ENCODE peak calls at places on chromosome 16, in five cellular contexts. One of them, this sample, is unnamed.

GRCh38 chr16:69618307-69618706 is 52.5 kb downstream of the NFAT5 start:
- DNase-seq in NCI-H2227 treated with DMSO at 0.1 percent for 48 hours: no peak
- DNase-seq in progenitor cell of endocrine pancreas: no peak
- DNase-seq in T-helper 1 cell: no peak
- DNase-seq in hippocampal formation: no peak
- DNase-seq in this sample: no peak

GRCh38 chr16:81629032-81629802 is 149.9 kb upstream of the PLCG2 start:
- DNase-seq in NCI-H2227 treated with DMSO at 0.1 percent for 48 hours: no peak
- DNase-seq in progenitor cell of endocrine pancreas: no peak
- DNase-seq in T-helper 1 cell: no peak
- DNase-seq in hippocampal formation: no peak
- DNase-seq in this sample: no peak

GRCh38 chr16:23148513-23149266 is 562 bp downstream of the USP31 start:
- DNase-seq in NCI-H2227 treated with DMSO at 0.1 percent for 48 hours: peak; percentile 57
- DNase-seq in progenitor cell of endocrine pancreas: peak; percentile 10
- DNase-seq in T-helper 1 cell: peak; percentile 57
- DNase-seq in hippocampal formation: no peak
- DNase-seq in this sample: peak; percentile 41

GRCh38 chr16:12497558-12497957 is 306.1 kb downstream of the CPPED1 start:
- DNase-seq in NCI-H2227 treated with DMSO at 0.1 percent for 48 hours: no peak
- DNase-seq in progenitor cell of endocrine pancreas: no peak
- DNase-seq in T-helper 1 cell: no peak
- DNase-seq in hippocampal formation: peak; percentile 39
- DNase-seq in this sample: no peak

GRCh38 chr16:24890746-24891145 is 45.0 kb downstream of the SLC5A11 start:
- DNase-seq in NCI-H2227 treated with DMSO at 0.1 percent for 48 hours: no peak
- DNase-seq in progenitor cell of endocrine pancreas: no peak
- DNase-seq in T-helper 1 cell: no peak
- DNase-seq in hippocampal formation: no peak
- DNase-seq in this sample: no peak

GRCh38 chr16:65698943-65699342 is 577.1 kb upstream of the CDH11 start:
- DNase-seq in NCI-H2227 treated with DMSO at 0.1 percent for 48 hours: no peak
- DNase-seq in progenitor cell of endocrine pancreas: no peak
- DNase-seq in T-helper 1 cell: no peak
- DNase-seq in hippocampal formation: no peak
- DNase-seq in this sample: no peak

GRCh38 chr16:51159296-51159695 is 8.2 kb upstream of the SALL1 start:
- DNase-seq in NCI-H2227 treated with DMSO at 0.1 percent for 48 hours: no peak
- DNase-seq in progenitor cell of endocrine pancreas: no peak
- DNase-seq in T-helper 1 cell: no peak
- DNase-seq in hippocampal formation: no peak
- DNase-seq in this sample: no peak

GRCh38 chr16:51161440-51162195 is 10.5 kb upstream of the SALL1 start:
- DNase-seq in NCI-H2227 treated with DMSO at 0.1 percent for 48 hours: no peak
- DNase-seq in progenitor cell of endocrine pancreas: no peak
- DNase-seq in T-helper 1 cell: no peak
- DNase-seq in hippocampal formation: no peak
- DNase-seq in this sample: no peak

GRCh38 chr16:57000271-57001025 is 11.1 kb downstream of the NLRC5 start:
- DNase-seq in NCI-H2227 treated with DMSO at 0.1 percent for 48 hours: no peak
- DNase-seq in progenitor cell of endocrine pancreas: no peak
- DNase-seq in T-helper 1 cell: no peak
- DNase-seq in hippocampal formation: no peak
- DNase-seq in this sample: no peak

GRCh38 chr16:70601576-70602575 is 44.5 kb upstream of the IL34 start:
- DNase-seq in NCI-H2227 treated with DMSO at 0.1 percent for 48 hours: no peak
- DNase-seq in progenitor cell of endocrine pancreas: no peak
- DNase-seq in T-helper 1 cell: no peak
- DNase-seq in hippocampal formation: no peak
- DNase-seq in this sample: no peak

GRCh38 chr16:86455609-86456008 is 54.7 kb upstream of the FOXF1 start:
- DNase-seq in NCI-H2227 treated with DMSO at 0.1 percent for 48 hours: no peak
- DNase-seq in progenitor cell of endocrine pancreas: no peak
- DNase-seq in T-helper 1 cell: no peak
- DNase-seq in hippocampal formation: no peak
- DNase-seq in this sample: no peak

GRCh38 chr16:6335072-6335471 is 997.6 kb upstream of the RBFOX1 start:
- DNase-seq in NCI-H2227 treated with DMSO at 0.1 percent for 48 hours: no peak
- DNase-seq in progenitor cell of endocrine pancreas: no peak
- DNase-seq in T-helper 1 cell: no peak
- DNase-seq in hippocampal formation: no peak
- DNase-seq in this sample: no peak

GRCh38 chr16:4409081-4409932 is 7.1 kb downstream of the CORO7 start:
- DNase-seq in NCI-H2227 treated with DMSO at 0.1 percent for 48 hours: no peak
- DNase-seq in progenitor cell of endocrine pancreas: no peak
- DNase-seq in T-helper 1 cell: no peak
- DNase-seq in hippocampal formation: no peak
- DNase-seq in this sample: no peak

GRCh38 chr16:82700541-82701240 is 73.9 kb downstream of the CDH13 start:
- DNase-seq in NCI-H2227 treated with DMSO at 0.1 percent for 48 hours: no peak
- DNase-seq in progenitor cell of endocrine pancreas: no peak
- DNase-seq in T-helper 1 cell: no peak
- DNase-seq in hippocampal formation: no peak
- DNase-seq in this sample: no peak

GRCh38 chr16:87203060-87203656 is 114.0 kb downstream of the C16orf95 start:
- DNase-seq in NCI-H2227 treated with DMSO at 0.1 percent for 48 hours: peak; percentile 33
- DNase-seq in progenitor cell of endocrine pancreas: peak; percentile 61
- DNase-seq in T-helper 1 cell: no peak
- DNase-seq in hippocampal formation: no peak
- DNase-seq in this sample: no peak

GRCh38 chr16:84117482-84117843 is 721 bp upstream of the MBTPS1 start:
- DNase-seq in NCI-H2227 treated with DMSO at 0.1 percent for 48 hours: peak; percentile 29
- DNase-seq in progenitor cell of endocrine pancreas: no peak
- DNase-seq in T-helper 1 cell: no peak
- DNase-seq in hippocampal formation: no peak
- DNase-seq in this sample: no peak

GRCh38 chr16:11735801-11736200 is 6.9 kb downstream of the TXNDC11 start:
- DNase-seq in NCI-H2227 treated with DMSO at 0.1 percent for 48 hours: no peak
- DNase-seq in progenitor cell of endocrine pancreas: no peak
- DNase-seq in T-helper 1 cell: no peak
- DNase-seq in hippocampal formation: no peak
- DNase-seq in this sample: no peak

This sample was measured in T-helper 9 cell.